ENCODE peak calls at places on chromosomes 12 and 14, in ten cellular contexts. One of them, this sample, is unnamed.

GRCh38 chr12:52884526-52885293 is 20.2 kb downstream of the KRT8 start:
- DNase-seq in esophagus squamous epithelium: no peak
- DNase-seq in A549: peak; percentile 82
- DNase-seq in uterus: peak; percentile 74
- DNase-seq in neural progenitor cell: peak; percentile 83
- DNase-seq in CD8-positive, alpha-beta T cell: peak; percentile 88
- DNase-seq in left ventricle myocardium inferior: peak; percentile 78
- DNase-seq in cardiac muscle cell: peak; percentile 80
- DNase-seq in effector memory CD4-positive, alpha-beta T cell: peak; percentile 65
- DNase-seq in DND-41: peak; percentile 70
- DNase-seq in this sample: peak; percentile 62

GRCh38 chr12:121456551-121456950 is 56.6 kb downstream of the RNF34 start:
- DNase-seq in esophagus squamous epithelium: no peak
- DNase-seq in A549: no peak
- DNase-seq in uterus: no peak
- DNase-seq in neural progenitor cell: no peak
- DNase-seq in CD8-positive, alpha-beta T cell: no peak
- DNase-seq in left ventricle myocardium inferior: no peak
- DNase-seq in cardiac muscle cell: no peak
- DNase-seq in effector memory CD4-positive, alpha-beta T cell: no peak
- DNase-seq in DND-41: no peak
- DNase-seq in this sample: no peak

GRCh38 chr12:100163416-100164152 is 20.9 kb upstream of the BLTP3B start:
- DNase-seq in esophagus squamous epithelium: peak; percentile 10
- DNase-seq in A549: peak; percentile 96
- DNase-seq in uterus: peak; percentile 38
- DNase-seq in neural progenitor cell: peak; percentile 93
- DNase-seq in CD8-positive, alpha-beta T cell: peak; percentile 70
- DNase-seq in left ventricle myocardium inferior: peak; percentile 81
- DNase-seq in cardiac muscle cell: peak; percentile 91
- DNase-seq in effector memory CD4-positive, alpha-beta T cell: peak; percentile 44
- DNase-seq in DND-41: peak; percentile 81
- DNase-seq in this sample: peak; percentile 85

GRCh38 chr12:47156167-47156736 is 76.5 kb upstream of the AMIGO2 start:
- DNase-seq in esophagus squamous epithelium: no peak
- DNase-seq in A549: no peak
- DNase-seq in uterus: peak; percentile 53
- DNase-seq in neural progenitor cell: no peak
- DNase-seq in CD8-positive, alpha-beta T cell: no peak
- DNase-seq in left ventricle myocardium inferior: no peak
- DNase-seq in cardiac muscle cell: no peak
- DNase-seq in effector memory CD4-positive, alpha-beta T cell: no peak
- DNase-seq in DND-41: no peak
- DNase-seq in this sample: peak; percentile 15

GRCh38 chr14:94670692-94671285 is 58.6 kb downstream of the SERPINA3 start:
- DNase-seq in esophagus squamous epithelium: no peak
- DNase-seq in A549: no peak
- DNase-seq in uterus: no peak
- DNase-seq in neural progenitor cell: no peak
- DNase-seq in CD8-positive, alpha-beta T cell: no peak
- DNase-seq in left ventricle myocardium inferior: no peak
- DNase-seq in cardiac muscle cell: no peak
- DNase-seq in effector memory CD4-positive, alpha-beta T cell: no peak
- DNase-seq in DND-41: no peak
- DNase-seq in this sample: no peak

GRCh38 chr12:85260904-85261303 is 19.1 kb upstream of the ALX1 start:
- DNase-seq in esophagus squamous epithelium: no peak
- DNase-seq in A549: no peak
- DNase-seq in uterus: no peak
- DNase-seq in neural progenitor cell: no peak
- DNase-seq in CD8-positive, alpha-beta T cell: no peak
- DNase-seq in left ventricle myocardium inferior: no peak
- DNase-seq in cardiac muscle cell: no peak
- DNase-seq in effector memory CD4-positive, alpha-beta T cell: no peak
- DNase-seq in DND-41: no peak
- DNase-seq in this sample: no peak

GRCh38 chr12:56104815-56105476 is 587 bp downstream of the PA2G4 start:
- DNase-seq in esophagus squamous epithelium: no peak
- DNase-seq in A549: no peak
- DNase-seq in uterus: no peak
- DNase-seq in neural progenitor cell: no peak
- DNase-seq in CD8-positive, alpha-beta T cell: peak; percentile 18
- DNase-seq in left ventricle myocardium inferior: no peak
- DNase-seq in cardiac muscle cell: peak; percentile 44
- DNase-seq in effector memory CD4-positive, alpha-beta T cell: no peak
- DNase-seq in DND-41: peak; percentile 51
- DNase-seq in this sample: peak; percentile 17

GRCh38 chr14:80965041-80965440 is 9.6 kb downstream of the TSHR start:
- DNase-seq in esophagus squamous epithelium: no peak
- DNase-seq in A549: no peak
- DNase-seq in uterus: no peak
- DNase-seq in neural progenitor cell: no peak
- DNase-seq in CD8-positive, alpha-beta T cell: no peak
- DNase-seq in left ventricle myocardium inferior: no peak
- DNase-seq in cardiac muscle cell: no peak
- DNase-seq in effector memory CD4-positive, alpha-beta T cell: no peak
- DNase-seq in DND-41: no peak
- DNase-seq in this sample: no peak

GRCh38 chr14:103546651-103547454 is 15.6 kb downstream of the BAG5 start:
- DNase-seq in esophagus squamous epithelium: no peak
- DNase-seq in A549: peak; percentile 83
- DNase-seq in uterus: peak; percentile 79
- DNase-seq in neural progenitor cell: peak; percentile 82
- DNase-seq in CD8-positive, alpha-beta T cell: peak; percentile 84
- DNase-seq in left ventricle myocardium inferior: peak; percentile 72
- DNase-seq in cardiac muscle cell: peak; percentile 69
- DNase-seq in effector memory CD4-positive, alpha-beta T cell: peak; percentile 72
- DNase-seq in DND-41: peak; percentile 70
- DNase-seq in this sample: peak; percentile 62

GRCh38 chr12:76866726-76867125 is 12.1 kb downstream of the CSRP2 start:
- DNase-seq in esophagus squamous epithelium: no peak
- DNase-seq in A549: no peak
- DNase-seq in uterus: no peak
- DNase-seq in neural progenitor cell: peak; percentile 77
- DNase-seq in CD8-positive, alpha-beta T cell: no peak
- DNase-seq in left ventricle myocardium inferior: no peak
- DNase-seq in cardiac muscle cell: no peak
- DNase-seq in effector memory CD4-positive, alpha-beta T cell: no peak
- DNase-seq in DND-41: no peak
- DNase-seq in this sample: no peak

GRCh38 chr12:29771165-29771564 is 12.6 kb downstream of the TMTC1 start:
- DNase-seq in esophagus squamous epithelium: no peak
- DNase-seq in A549: no peak
- DNase-seq in uterus: no peak
- DNase-seq in neural progenitor cell: no peak
- DNase-seq in CD8-positive, alpha-beta T cell: no peak
- DNase-seq in left ventricle myocardium inferior: no peak
- DNase-seq in cardiac muscle cell: no peak
- DNase-seq in effector memory CD4-positive, alpha-beta T cell: no peak
- DNase-seq in DND-41: no peak
- DNase-seq in this sample: no peak

GRCh38 chr14:68937790-68938514 is 41.1 kb downstream of the ACTN1 start:
- DNase-seq in esophagus squamous epithelium: no peak
- DNase-seq in A549: no peak
- DNase-seq in uterus: peak; percentile 67
- DNase-seq in neural progenitor cell: peak; percentile 53
- DNase-seq in CD8-positive, alpha-beta T cell: peak; percentile 32
- DNase-seq in left ventricle myocardium inferior: peak; percentile 58
- DNase-seq in cardiac muscle cell: peak; percentile 61
- DNase-seq in effector memory CD4-positive, alpha-beta T cell: no peak
- DNase-seq in DND-41: no peak
- DNase-seq in this sample: no peak

GRCh38 chr12:53696655-53697321 is 20.9 kb upstream of the ATP5MC2 start:
- DNase-seq in esophagus squamous epithelium: no peak
- DNase-seq in A549: no peak
- DNase-seq in uterus: no peak
- DNase-seq in neural progenitor cell: no peak
- DNase-seq in CD8-positive, alpha-beta T cell: no peak
- DNase-seq in left ventricle myocardium inferior: no peak
- DNase-seq in cardiac muscle cell: no peak
- DNase-seq in effector memory CD4-positive, alpha-beta T cell: no peak
- DNase-seq in DND-41: no peak
- DNase-seq in this sample: no peak

GRCh38 chr14:80628547-80628946 is 313.0 kb downstream of the CEP128 start:
- DNase-seq in esophagus squamous epithelium: no peak
- DNase-seq in A549: no peak
- DNase-seq in uterus: no peak
- DNase-seq in neural progenitor cell: no peak
- DNase-seq in CD8-positive, alpha-beta T cell: no peak
- DNase-seq in left ventricle myocardium inferior: no peak
- DNase-seq in cardiac muscle cell: peak; percentile 35
- DNase-seq in effector memory CD4-positive, alpha-beta T cell: no peak
- DNase-seq in DND-41: no peak
- DNase-seq in this sample: no peak

GRCh38 chr14:89252887-89253532 is 164.0 kb downstream of the FOXN3 start:
- DNase-seq in esophagus squamous epithelium: no peak
- DNase-seq in A549: no peak
- DNase-seq in uterus: no peak
- DNase-seq in neural progenitor cell: peak; percentile 17
- DNase-seq in CD8-positive, alpha-beta T cell: no peak
- DNase-seq in left ventricle myocardium inferior: no peak
- DNase-seq in cardiac muscle cell: peak; percentile 15
- DNase-seq in effector memory CD4-positive, alpha-beta T cell: no peak
- DNase-seq in DND-41: no peak
- DNase-seq in this sample: no peak

GRCh38 chr14:101884537-101885253 is 79.7 kb upstream of the DYNC1H1 start:
- DNase-seq in esophagus squamous epithelium: no peak
- DNase-seq in A549: no peak
- DNase-seq in uterus: no peak
- DNase-seq in neural progenitor cell: no peak
- DNase-seq in CD8-positive, alpha-beta T cell: no peak
- DNase-seq in left ventricle myocardium inferior: no peak
- DNase-seq in cardiac muscle cell: no peak
- DNase-seq in effector memory CD4-positive, alpha-beta T cell: no peak
- DNase-seq in DND-41: no peak
- DNase-seq in this sample: peak; percentile 30

DNA sequence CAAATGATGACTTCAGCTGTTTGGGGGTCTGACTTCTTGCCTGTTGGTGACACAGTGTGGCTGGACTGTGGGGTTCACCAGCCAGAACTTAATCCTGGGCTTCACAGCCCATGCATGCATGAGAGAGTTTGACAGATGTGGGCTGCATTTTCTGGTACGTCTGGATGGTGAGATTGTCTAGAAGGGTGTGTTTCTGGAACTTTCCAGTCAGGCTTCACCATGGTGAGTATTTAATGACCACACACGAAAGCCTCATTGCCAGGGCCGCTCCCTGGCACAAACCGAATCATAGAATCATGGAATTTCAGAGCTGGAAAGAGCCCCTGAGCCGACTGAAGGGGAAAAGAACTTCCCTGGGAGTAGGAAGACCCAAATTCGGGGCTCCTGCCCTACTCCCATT is 29.7 kb downstream of the CHST11 start:
- DNase-seq in esophagus squamous epithelium: no peak
- DNase-seq in A549: no peak
- DNase-seq in uterus: no peak
- DNase-seq in neural progenitor cell: no peak
- DNase-seq in CD8-positive, alpha-beta T cell: no peak
- DNase-seq in left ventricle myocardium inferior: no peak
- DNase-seq in cardiac muscle cell: no peak
- DNase-seq in effector memory CD4-positive, alpha-beta T cell: no peak
- DNase-seq in DND-41: no peak
- DNase-seq in this sample: no peak
- H3K4me1 ChIP-seq in esophagus squamous epithelium: peaks cover 6% of the 10 kb centered on the region
- H3K4me1 ChIP-seq in A549: peaks cover 18% of the 10 kb centered on the region
- H3K4me1 ChIP-seq in uterus: no peaks in the 10 kb centered on the region
- H3K4me1 ChIP-seq in neural progenitor cell: no peaks in the 10 kb centered on the region
- H3K4me1 ChIP-seq in CD8-positive, alpha-beta T cell: peaks cover 78% of the 10 kb centered on the region
- H3K4me1 ChIP-seq in left ventricle myocardium inferior: peaks cover 26% of the 10 kb centered on the region
- H3K4me1 ChIP-seq in cardiac muscle cell: peaks cover 9% of the 10 kb centered on the region
- H3K4me1 ChIP-seq in effector memory CD4-positive, alpha-beta T cell: peaks cover 68% of the 10 kb centered on the region
- H3K4me1 ChIP-seq in DND-41: peaks cover 100% of the 10 kb centered on the region
- H3K4me1 ChIP-seq in this sample: peaks cover 95% of the 10 kb centered on the region

GRCh38 chr14:90777358-90777757 is 38.9 kb downstream of the TTC7B start:
- DNase-seq in esophagus squamous epithelium: no peak
- DNase-seq in A549: no peak
- DNase-seq in uterus: no peak
- DNase-seq in neural progenitor cell: no peak
- DNase-seq in CD8-positive, alpha-beta T cell: no peak
- DNase-seq in left ventricle myocardium inferior: no peak
- DNase-seq in cardiac muscle cell: no peak
- DNase-seq in effector memory CD4-positive, alpha-beta T cell: no peak
- DNase-seq in DND-41: no peak
- DNase-seq in this sample: no peak
- H3K27ac ChIP-seq in esophagus squamous epithelium: no peak overlapping the region
- H3K27ac ChIP-seq in A549: no peak overlapping the region
- H3K27ac ChIP-seq in uterus: no peak overlapping the region
- H3K27ac ChIP-seq in neural progenitor cell: no peak overlapping the region
- H3K27ac ChIP-seq in CD8-positive, alpha-beta T cell: no peak overlapping the region
- H3K27ac ChIP-seq in left ventricle myocardium inferior: no peak overlapping the region
- H3K27ac ChIP-seq in cardiac muscle cell: no peak overlapping the region
- H3K27ac ChIP-seq in effector memory CD4-positive, alpha-beta T cell: no peak overlapping the region
- H3K27ac ChIP-seq in DND-41: no peak overlapping the region
- H3K27ac ChIP-seq in this sample: no peak overlapping the region

GRCh38 chr12:125330645-125331341 is 265.6 kb downstream of the AACS start:
- DNase-seq in esophagus squamous epithelium: no peak
- DNase-seq in A549: peak; percentile 80
- DNase-seq in uterus: peak; percentile 22
- DNase-seq in neural progenitor cell: peak; percentile 91
- DNase-seq in CD8-positive, alpha-beta T cell: peak; percentile 25
- DNase-seq in left ventricle myocardium inferior: peak; percentile 62
- DNase-seq in cardiac muscle cell: peak; percentile 79
- DNase-seq in effector memory CD4-positive, alpha-beta T cell: no peak
- DNase-seq in DND-41: peak; percentile 55
- DNase-seq in this sample: peak; percentile 4
- H3K4me3 ChIP-seq in esophagus squamous epithelium: peak overlapping the region; percentile 39
- H3K4me3 ChIP-seq in A549: peak overlapping the region; percentile 39
- H3K4me3 ChIP-seq in uterus: no peak overlapping the region
- H3K4me3 ChIP-seq in neural progenitor cell: peak overlapping the region; percentile 61
- H3K4me3 ChIP-seq in CD8-positive, alpha-beta T cell: no peak overlapping the region
- H3K4me3 ChIP-seq in left ventricle myocardium inferior: peak overlapping the region; percentile 69
- H3K4me3 ChIP-seq in cardiac muscle cell: peak overlapping the region; percentile 45
- H3K4me3 ChIP-seq in effector memory CD4-positive, alpha-beta T cell: no peak overlapping the region
- H3K4me3 ChIP-seq in DND-41: no peak overlapping the region
- H3K4me3 ChIP-seq in this sample: no peak overlapping the region

DNA sequence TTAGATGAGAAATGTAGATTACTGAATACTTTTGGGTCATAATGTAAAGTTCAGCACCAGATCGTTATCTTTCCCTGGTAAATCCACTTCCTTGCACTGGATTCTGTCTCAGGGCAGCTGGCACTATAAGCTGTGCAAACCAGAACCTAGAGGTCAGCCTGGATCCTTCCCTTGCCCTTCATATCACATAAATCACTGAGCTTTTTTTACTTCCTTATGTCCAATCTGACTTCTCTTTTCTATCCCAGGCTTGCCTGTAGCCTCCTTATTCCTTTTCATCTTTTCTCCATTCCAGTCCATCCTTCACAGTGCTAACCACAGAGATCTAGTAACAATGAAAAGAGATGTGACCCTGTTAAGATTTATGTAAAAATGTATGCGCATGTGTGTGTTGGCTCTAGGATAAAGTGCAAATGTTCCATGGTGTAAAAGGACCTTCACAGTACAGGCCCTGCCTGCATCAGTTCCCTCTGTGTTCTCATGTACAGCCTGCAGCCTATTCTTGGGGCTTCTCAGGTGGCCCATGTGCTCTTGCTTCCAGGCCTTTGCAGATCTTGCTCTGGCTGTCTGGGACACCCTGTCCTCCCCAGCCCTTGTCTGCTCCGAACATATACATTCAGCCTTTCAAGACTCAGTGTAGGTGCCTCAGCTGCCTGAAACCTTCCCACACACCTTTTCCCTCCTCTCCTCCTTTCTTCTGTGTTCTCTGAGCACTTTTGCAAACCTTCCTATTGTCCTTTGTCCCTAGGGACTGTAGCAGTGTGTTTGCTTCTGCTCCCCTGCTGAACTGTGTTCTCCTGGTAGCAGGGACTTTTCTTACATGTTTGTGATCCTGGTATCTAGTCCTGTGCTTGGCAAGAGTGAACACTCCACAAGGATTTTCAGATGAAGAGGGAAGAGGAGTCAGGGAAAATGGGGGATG is 30.0 kb downstream of the PELI2 start:
- DNase-seq in esophagus squamous epithelium: no peak
- DNase-seq in A549: no peak
- DNase-seq in uterus: no peak
- DNase-seq in neural progenitor cell: no peak
- DNase-seq in CD8-positive, alpha-beta T cell: no peak
- DNase-seq in left ventricle myocardium inferior: no peak
- DNase-seq in cardiac muscle cell: no peak
- DNase-seq in effector memory CD4-positive, alpha-beta T cell: no peak
- DNase-seq in DND-41: peak; percentile 47
- DNase-seq in this sample: no peak
- H3K4me1 ChIP-seq in esophagus squamous epithelium: no peaks in the 10 kb centered on the region
- H3K4me1 ChIP-seq in A549: no peaks in the 10 kb centered on the region
- H3K4me1 ChIP-seq in uterus: no peaks in the 10 kb centered on the region
- H3K4me1 ChIP-seq in neural progenitor cell: peaks cover 26% of the 10 kb centered on the region
- H3K4me1 ChIP-seq in CD8-positive, alpha-beta T cell: peaks cover 6% of the 10 kb centered on the region
- H3K4me1 ChIP-seq in left ventricle myocardium inferior: peaks cover 17% of the 10 kb centered on the region
- H3K4me1 ChIP-seq in cardiac muscle cell: no peaks in the 10 kb centered on the region
- H3K4me1 ChIP-seq in effector memory CD4-positive, alpha-beta T cell: no peaks in the 10 kb centered on the region
- H3K4me1 ChIP-seq in DND-41: peaks cover 97% of the 10 kb centered on the region
- H3K4me1 ChIP-seq in this sample: no peaks in the 10 kb centered on the region

This sample was measured in CD4-positive, CD25-positive, alpha-beta regulatory T cell.